ENCODE peak calls at places on chromosomes 3 and 15, in nine cellular contexts. B is GM12891, H is ovary, A is A549, F is uterus, U is H54, Q is IMR-90, J is adrenal gland, W is NB4. E is an unnamed sample.

GRCh38 chr15:31606942-31607497 is 280.4 kb downstream of the KLF13 start:
- DNase-seq in B (no peak), H (no peak), A (no peak), F (no peak), U (no peak), Q (peak), J (no peak), W (no peak), E (no peak)

GRCh38 chr3:151169262-151169661 is 33.8 kb downstream of the GPR171 start:
- DNase-seq in B (no peak), H (no peak), A (no peak), F (no peak), U (no peak), Q (peak), J (peak), W (peak), E (peak)

GRCh38 chr3:62638316-62638715 is 236.9 kb downstream of the CADPS start:
- DNase-seq in B (no peak), H (no peak), A (no peak), F (no peak), U (no peak), Q (no peak), J (no peak), W (no peak), E (no peak)

GRCh38 chr3:15903164-15903563 is 105.4 kb upstream of the ANKRD28 start:
- DNase-seq in B (no peak), H (peak), A (no peak), F (peak), U (no peak), Q (peak), J (peak), W (no peak), E (peak)

GRCh38 chr15:89805241-89806216 is 9.1 kb downstream of the ANPEP start:
- DNase-seq in B (no peak), H (no peak), A (no peak), F (no peak), U (no peak), Q (no peak), J (no peak), W (no peak), E (no peak)

GRCh38 chr3:99418209-99418635 is 220.2 kb upstream of the COL8A1 start:
- DNase-seq in B (no peak), H (no peak), A (no peak), F (no peak), U (no peak), Q (no peak), J (no peak), W (no peak), E (no peak)

GRCh38 chr3:121595765-121596406 is 2.7 kb downstream of the FBXO40 start:
- DNase-seq in B (no peak), H (no peak), A (no peak), F (no peak), U (no peak), Q (no peak), J (no peak), W (no peak), E (no peak)

GRCh38 chr3:108389361-108389760 is 93.0 kb downstream of the HHLA2 start:
- DNase-seq in B (no peak), H (no peak), A (no peak), F (no peak), U (no peak), Q (no peak), J (no peak), W (no peak), E (no peak)

GRCh38 chr3:65907232-65908130 is 131.2 kb downstream of the MAGI1 start:
- DNase-seq in B (no peak), H (no peak), A (no peak), F (no peak), U (no peak), Q (no peak), J (no peak), W (no peak), E (no peak)

GRCh38 chr3:32452009-32452408 is 50.6 kb downstream of the CMTM6 start:
- DNase-seq in B (no peak), H (no peak), A (no peak), F (no peak), U (no peak), Q (no peak), J (peak), W (no peak), E (no peak)

GRCh38 chr3:100709840-100710235 is 544 bp downstream of the TFG start:
- DNase-seq in B (no peak), H (peak), A (peak), F (peak), U (peak), Q (peak), J (peak), W (peak), E (peak)

GRCh38 chr15:60840306-60840702 is 361.4 kb upstream of the ICE2 start:
- DNase-seq in B (no peak), H (no peak), A (no peak), F (no peak), U (peak), Q (peak), J (no peak), W (no peak), E (no peak)

GRCh38 chr15:64883997-64884511 is 27.6 kb upstream of the ANKDD1A start:
- DNase-seq in B (no peak), H (no peak), A (peak), F (peak), U (peak), Q (peak), J (peak), W (peak), E (peak)

GRCh38 chr15:51576911-51577500 is 45.6 kb downstream of the DMXL2 start:
- DNase-seq in B (no peak), H (no peak), A (no peak), F (no peak), U (no peak), Q (peak), J (no peak), W (peak), E (no peak)

GRCh38 chr3:119018690-119019463 is 15.8 kb downstream of the IGSF11 start:
- DNase-seq in B (no peak), H (no peak), A (no peak), F (no peak), U (no peak), Q (no peak), J (peak), W (no peak), E (no peak)

GRCh38 chr3:160641675-160642330 is 35.2 kb upstream of the ARL14 start:
- DNase-seq in B (no peak), H (no peak), A (no peak), F (no peak), U (no peak), Q (peak), J (no peak), W (no peak), E (no peak)

GRCh38 chr15:55552461-55552860 is 35.7 kb downstream of the PYGO1 start:
- DNase-seq in B (no peak), H (no peak), A (no peak), F (no peak), U (no peak), Q (no peak), J (no peak), W (no peak), E (no peak)

GRCh38 chr3:172034786-172035685 is 4.3 kb upstream of the FNDC3B start:
- DNase-seq in B (no peak), H (no peak), A (peak), F (no peak), U (peak), Q (peak), J (no peak), W (peak), E (no peak)

GRCh38 chr15:101267320-101268104 is 9.8 kb downstream of the SELENOS start:
- DNase-seq in B (no peak), H (no peak), A (no peak), F (peak), U (peak), Q (peak), J (no peak), W (peak), E (no peak)

GRCh38 chr3:27976933-27977332 is 254.8 kb upstream of the EOMES start:
- DNase-seq in B (no peak), H (no peak), A (peak), F (no peak), U (no peak), Q (peak), J (no peak), W (peak), E (peak)

GRCh38 chr3:172591876-172592771 is 68.9 kb upstream of the TNFSF10 start:
- DNase-seq in B (no peak), H (no peak), A (no peak), F (no peak), U (no peak), Q (peak), J (no peak), W (peak), E (peak)

GRCh38 chr3:48859188-48859587 is 11.5 kb upstream of the PRKAR2A start:
- DNase-seq in B (no peak), H (no peak), A (no peak), F (no peak), U (no peak), Q (no peak), J (no peak), W (no peak), E (no peak)

GRCh38 chr3:42265059-42265991 is 660 bp downstream of the CCK start:
- DNase-seq in B (no peak), H (no peak), A (no peak), F (no peak), U (no peak), Q (no peak), J (no peak), W (no peak), E (no peak)

GRCh38 chr3:96510334-96510733 is 304.1 kb upstream of the EPHA6 start:
- DNase-seq in B (no peak), H (no peak), A (no peak), F (no peak), U (no peak), Q (no peak), J (no peak), W (no peak), E (no peak)

DNA sequence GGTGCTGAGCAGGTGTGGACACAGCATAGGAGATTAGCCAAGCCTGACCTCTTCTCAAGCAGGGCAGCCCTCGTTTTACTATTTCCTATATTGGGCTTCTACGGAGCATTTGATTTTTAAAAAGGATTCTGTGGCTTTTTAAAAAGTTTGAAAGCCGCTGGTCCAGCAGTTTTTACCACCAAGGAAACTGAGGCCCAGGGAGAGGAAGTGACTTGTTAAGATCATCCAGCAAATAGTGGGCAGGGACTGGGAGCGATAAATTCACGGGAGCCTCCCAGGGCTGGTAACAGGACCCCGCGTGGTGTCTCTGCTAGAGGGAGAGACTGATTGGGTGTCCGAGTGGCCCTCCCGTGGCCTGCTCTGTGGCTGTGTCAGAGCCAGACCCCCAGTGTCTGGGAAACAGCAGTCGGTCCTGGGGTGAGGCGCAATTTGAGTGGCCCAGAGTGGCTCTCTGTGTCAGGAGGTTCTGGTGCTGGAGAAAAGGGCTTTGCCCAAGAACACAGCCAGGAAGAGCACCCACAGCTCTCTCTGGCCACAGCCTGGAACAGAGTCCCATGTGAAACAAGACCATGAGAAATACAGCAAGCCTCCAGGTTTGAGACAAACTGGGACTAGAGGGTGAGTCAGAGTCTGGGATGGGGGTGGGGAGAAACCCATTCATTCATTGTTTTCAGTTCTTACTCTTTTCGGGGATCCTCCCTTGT is 4.2 kb downstream of the FURIN start:
- DNase-seq in B (no peak), H (peak), A (peak), F (no peak), U (peak), Q (peak), J (no peak), W (peak), E (peak)
- TF ChIP-seq POLR2A in B (peak), H (no peak), A (no peak), F (no peak), U (peak), Q (peak), J (peak), W (no peak), E (no peak)

DNA sequence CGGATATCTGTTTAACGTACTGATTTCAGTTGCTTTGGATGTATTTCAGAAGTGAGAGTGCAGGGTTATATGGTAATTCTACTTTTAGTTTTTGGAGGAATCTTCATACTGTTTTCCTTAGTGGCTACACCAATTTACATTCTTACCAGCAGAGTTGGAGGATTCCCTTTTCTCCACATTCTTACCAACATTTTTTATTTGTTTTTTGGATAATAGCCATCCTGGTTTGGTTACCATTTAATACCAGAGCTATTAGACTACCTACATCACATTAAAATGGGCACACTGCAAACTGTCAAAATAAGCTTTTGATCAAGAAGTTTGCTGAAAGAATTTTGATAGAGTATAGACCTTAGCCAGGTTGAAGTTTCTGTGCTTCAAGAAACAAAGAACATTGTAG is 217.2 kb upstream of the CFAP20DC start:
- DNase-seq in B (no peak), H (no peak), A (no peak), F (no peak), U (no peak), Q (no peak), J (no peak), W (no peak), E (no peak)
- TF ChIP-seq POLR2A in B (no peak), H (no peak), A (no peak), F (no peak), U (no peak), Q (no peak), J (no peak), W (no peak), E (no peak)

GRCh38 chr15:81003023-81003350 is 2.3 kb downstream of the TLNRD1 start:
- DNase-seq in B (no peak), H (no peak), A (no peak), F (no peak), U (no peak), Q (no peak), J (no peak), W (no peak), E (no peak)
- TF ChIP-seq POLR2A in B (no peak), H (no peak), A (no peak), F (no peak), U (no peak), Q (no peak), J (no peak), W (no peak), E (no peak)

GRCh38 chr15:57322602-57323250 is 53.6 kb upstream of the CGNL1 start:
- DNase-seq in B (no peak), H (no peak), A (no peak), F (no peak), U (no peak), Q (no peak), J (no peak), W (no peak), E (no peak)

GRCh38 chr15:57321485-57321884 is 54.8 kb upstream of the CGNL1 start:
- DNase-seq in B (no peak), H (no peak), A (no peak), F (no peak), U (no peak), Q (no peak), J (no peak), W (no peak), E (no peak)

GRCh38 chr15:57320543-57321220 is 55.6 kb upstream of the CGNL1 start:
- DNase-seq in B (no peak), H (no peak), A (peak), F (no peak), U (no peak), Q (peak), J (no peak), W (peak), E (no peak)

GRCh38 chr15:57323299-57323805 is 53.0 kb upstream of the CGNL1 start:
- DNase-seq in B (no peak), H (no peak), A (no peak), F (no peak), U (no peak), Q (no peak), J (no peak), W (no peak), E (no peak)

GRCh38 chr15:57321973-57322601 is 54.2 kb upstream of the CGNL1 start:
- DNase-seq in B (no peak), H (no peak), A (no peak), F (no peak), U (no peak), Q (no peak), J (no peak), W (no peak), E (no peak)
- TF ChIP-seq POLR2A in B (no peak), H (no peak), A (no peak), F (no peak), U (no peak), Q (no peak), J (no peak), W (no peak), E (no peak)

GRCh38 chr15:63041982-63042878 is at the start of gene TPM1:
- DNase-seq in B (peak), H (peak), A (peak), F (peak), U (peak), Q (peak), J (peak), W (no peak), E (peak)
- TF ChIP-seq POLR2A in B (no peak), H (peak), A (peak), F (peak), U (peak), Q (peak), J (peak), W (no peak), E (peak)

DNA sequence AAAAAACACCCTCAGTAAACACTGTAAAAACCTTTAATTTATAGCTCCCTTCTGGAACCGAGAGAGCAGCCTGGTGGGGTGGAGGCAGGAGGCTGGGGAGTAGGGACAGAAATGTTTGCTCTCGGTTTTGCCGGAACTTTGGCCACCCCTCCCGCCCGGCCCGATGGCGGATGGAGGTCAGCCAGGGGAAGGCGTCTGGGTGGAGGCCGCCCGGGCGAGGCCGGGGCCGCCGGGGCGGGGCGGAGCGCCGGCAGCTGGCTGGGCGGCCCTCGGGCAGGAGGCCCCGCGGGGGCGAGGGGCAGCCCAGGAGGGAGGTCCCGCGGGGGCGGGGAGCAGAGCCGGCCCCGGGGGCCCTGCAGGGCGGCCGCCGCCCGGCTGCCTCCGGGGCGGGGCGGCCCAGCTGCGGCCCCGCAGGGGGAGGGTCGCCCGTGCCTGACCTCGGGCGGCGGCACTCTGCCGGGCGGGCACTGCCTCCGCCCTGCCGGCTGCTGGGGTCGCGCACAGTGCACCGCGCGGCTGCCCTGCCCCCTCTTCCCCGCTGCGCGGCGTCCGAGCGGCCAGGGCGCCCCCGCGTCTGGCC is 829 bp upstream of the SKIL start:
- DNase-seq in B (peak), H (peak), A (peak), F (peak), U (peak), Q (peak), J (peak), W (peak), E (peak)
- TF ChIP-seq POLR2A in B (no peak), H (no peak), A (peak), F (no peak), U (peak), Q (peak), J (peak), W (no peak), E (no peak)

GRCh38 chr15:78943692-78944091 is 1.2 kb downstream of the CTSH start:
- DNase-seq in B (no peak), H (no peak), A (no peak), F (no peak), U (no peak), Q (no peak), J (no peak), W (no peak), E (no peak)

GRCh38 chr15:78942741-78943140 is 2.1 kb downstream of the CTSH start:
- DNase-seq in B (no peak), H (no peak), A (no peak), F (no peak), U (no peak), Q (no peak), J (no peak), W (no peak), E (no peak)

GRCh38 chr15:78946493-78946892 is 1.6 kb upstream of the CTSH start:
- DNase-seq in B (no peak), H (no peak), A (no peak), F (no peak), U (no peak), Q (no peak), J (no peak), W (no peak), E (no peak)

GRCh38 chr15:78944669-78945407 is at the start of gene CTSH:
- DNase-seq in B (peak), H (peak), A (peak), F (peak), U (no peak), Q (peak), J (peak), W (peak), E (no peak)

DNA sequence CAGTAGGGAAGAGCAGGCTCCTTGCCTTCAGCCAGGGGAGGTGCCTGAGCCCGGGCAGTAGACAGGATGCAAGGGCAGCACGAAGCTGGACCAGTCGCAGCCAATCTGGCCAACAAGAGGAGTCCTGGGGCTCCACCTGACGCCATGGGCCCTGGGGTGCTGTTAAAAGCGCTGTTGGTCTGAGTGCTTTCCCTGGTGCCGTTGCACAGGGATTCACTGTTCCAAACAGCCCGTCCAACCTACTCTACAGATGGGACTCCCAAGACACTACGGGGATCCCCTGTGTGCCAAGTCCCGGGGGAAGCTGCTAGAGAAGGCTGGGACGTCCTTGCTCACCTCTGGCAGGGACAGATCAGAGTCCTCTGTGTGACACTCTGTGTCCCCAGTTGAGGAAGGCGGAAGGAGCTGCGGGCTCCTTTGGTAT is 632 bp downstream of the CTSH start:
- DNase-seq in B (no peak), H (no peak), A (no peak), F (peak), U (no peak), Q (no peak), J (no peak), W (peak), E (no peak)
- TF ChIP-seq POLR2A in B (no peak), H (no peak), A (no peak), F (no peak), U (no peak), Q (no peak), J (no peak), W (no peak), E (no peak)

GRCh38 chr3:196528639-196529233 is 13.6 kb upstream of the SMCO1 start:
- DNase-seq in B (peak), H (peak), A (peak), F (peak), U (peak), Q (peak), J (no peak), W (peak), E (peak)
- TF ChIP-seq POLR2A in B (peak), H (no peak), A (peak), F (no peak), U (no peak), Q (no peak), J (no peak), W (no peak), E (no peak)